ENCODE peak calls at places on chromosomes 11 and 22, in five cellular contexts. D is COR-L47, Y is fibroblast of lung, W is OCI-LY7, K is ACHN. T is an unnamed sample.
A peak's percentile ranks its signal among the peaks of the same experiment; 100 is the strongest.

GRCh38 chr22:47051435-47052175 is 289.2 kb downstream of the TBC1D22A start:
- DNase-seq in K (no peak), D (no peak), W (no peak), Y (no peak), T (no peak)

GRCh38 chr22:48942698-48943566 is 884.7 kb downstream of the BRD1 start:
- DNase-seq in Y (no peak), W (no peak), D (no peak), K (no peak), T (peak; percentile 3)

GRCh38 chr11:46557684-46558151 is 36.1 kb downstream of the AMBRA1 start:
- DNase-seq in W (no peak), K (no peak), D (no peak), Y (peak; percentile 53), T (no peak)

GRCh38 chr11:121372028-121372427 is 79.5 kb downstream of the SC5D start:
- DNase-seq in D (peak; percentile 54), K (no peak), Y (no peak), W (peak; percentile 78), T (no peak)

GRCh38 chr11:61814958-61815789 is 1.6 kb downstream of the FADS1 start:
- DNase-seq in K (peak; percentile 95), Y (peak; percentile 95), W (no peak), D (peak; percentile 91), T (peak; percentile 93)

GRCh38 chr11:18578975-18579598 is 9.4 kb downstream of the UEVLD start:
- DNase-seq in K (no peak), D (no peak), W (no peak), Y (no peak), T (no peak)

GRCh38 chr22:20825624-20826023 is 33.0 kb downstream of the PI4KA start:
- DNase-seq in Y (no peak), D (no peak), W (no peak), K (no peak), T (no peak)

GRCh38 chr11:74090701-74091100 is 80.1 kb downstream of the C2CD3 start:
- DNase-seq in W (peak; percentile 14), D (no peak), Y (peak; percentile 33), K (peak; percentile 4), T (no peak)

GRCh38 chr22:36928181-36928580 is 14.8 kb downstream of the CSF2RB start:
- DNase-seq in Y (no peak), D (no peak), W (no peak), K (no peak), T (no peak)

GRCh38 chr11:77669848-77670511 is 32.4 kb upstream of the CLNS1A start:
- DNase-seq in Y (peak; percentile 68), W (no peak), D (no peak), K (no peak), T (no peak)

GRCh38 chr11:36702330-36703054 is 104.5 kb upstream of the RAG2 start:
- DNase-seq in Y (peak; percentile 61), D (peak; percentile 43), K (peak; percentile 52), W (peak; percentile 46), T (peak; percentile 22)

GRCh38 chr22:25057013-25057881 is 104.7 kb downstream of the KIAA1671 start:
- DNase-seq in Y (no peak), D (peak; percentile 48), K (peak; percentile 49), W (peak; percentile 43), T (peak; percentile 66)

GRCh38 chr22:50226224-50227165 is 18.3 kb downstream of the TUBGCP6 start:
- DNase-seq in W (no peak), K (no peak), Y (no peak), D (no peak), T (no peak)

GRCh38 chr22:29994027-29994715 is 86.1 kb upstream of the HORMAD2 start:
- DNase-seq in Y (peak; percentile 95), D (peak; percentile 1), W (no peak), K (peak; percentile 49), T (no peak)

GRCh38 chr22:41672780-41673509 is 15.7 kb downstream of the SNU13 start:
- DNase-seq in D (no peak), K (peak; percentile 19), Y (no peak), W (peak; percentile 56), T (no peak)

GRCh38 chr11:58506935-58507334 is 970 bp downstream of the OR5B21 start:
- DNase-seq in Y (no peak), K (no peak), W (peak; percentile 47), D (no peak), T (no peak)

GRCh38 chr11:120652705-120653335 is 141.3 kb downstream of the GRIK4 start:
- DNase-seq in D (no peak), Y (peak; percentile 6), K (no peak), W (peak; percentile 33), T (no peak)

GRCh38 chr11:67345949-67346819 is 7.2 kb downstream of the POLD4 start:
- DNase-seq in Y (peak; percentile 61), W (peak; percentile 66), K (peak; percentile 52), D (peak; percentile 36), T (no peak)

GRCh38 chr11:72673943-72674828 is at the start of gene PDE2A:
- DNase-seq in K (no peak), D (no peak), Y (no peak), W (no peak), T (no peak)

GRCh38 chr22:19524170-19525115 is at the start of gene CLDN5:
- DNase-seq in Y (peak; percentile 21), K (no peak), W (no peak), D (no peak), T (no peak)

GRCh38 chr11:115458877-115459276 is 45.3 kb downstream of the CADM1 start:
- DNase-seq in Y (peak; percentile 65), W (no peak), D (peak; percentile 34), K (no peak), T (no peak)

GRCh38 chr22:41478891-41479521 is 10.1 kb downstream of the ACO2 start:
- DNase-seq in D (no peak), Y (peak; percentile 6), K (no peak), W (no peak), T (no peak)